ENCODE peak calls at places on chromosomes 13 and 19, in eight cellular contexts. I is ascending aorta; R is CD4-positive, alpha-beta memory T cell; Z is PC-3; Y is fibroblast of lung; M is mesendoderm; X is cardiac muscle cell; A is psoas muscle. N is an unnamed sample.
A peak's percentile ranks its signal among the peaks of the same experiment; 100 is the strongest.

GRCh38 chr13:67614577-67614976 is 384.4 kb upstream of the PCDH9 start:
- DNase-seq in Y (no peak), A (no peak), X (no peak), R (no peak), I (no peak), M (no peak), Z (no peak), N (no peak)

GRCh38 chr19:44687898-44688297 is 11.1 kb upstream of the CEACAM16 start:
- DNase-seq in Y (no peak), X (no peak), M (no peak), A (no peak), I (no peak), R (no peak), Z (no peak), N (no peak)

GRCh38 chr13:87678353-87678752 is 7.2 kb downstream of the SLITRK5 start:
- DNase-seq in M (no peak), X (no peak), Z (no peak), A (no peak), Y (no peak), R (no peak), I (no peak), N (no peak)

GRCh38 chr19:9171393-9171991 is 7.3 kb upstream of the OR7D2 start:
- DNase-seq in X (no peak), R (no peak), A (no peak), Z (no peak), I (no peak), M (no peak), Y (no peak), N (no peak)

GRCh38 chr13:110277357-110277950 is 29.5 kb downstream of the COL4A1 start:
- DNase-seq in X (no peak), A (no peak), M (no peak), Y (no peak), I (no peak), R (no peak), Z (no peak), N (no peak)

GRCh38 chr19:1931445-1931844 is 9.5 kb upstream of the CSNK1G2 start:
- DNase-seq in Y (no peak), I (no peak), R (no peak), Z (no peak), X (no peak), A (no peak), M (no peak), N (no peak)

GRCh38 chr19:52664461-52664860 is 26.3 kb upstream of the ZNF83 start:
- DNase-seq in A (no peak), Z (no peak), Y (no peak), I (no peak), R (no peak), X (no peak), M (no peak), N (no peak)

GRCh38 chr13:22757530-22758120 is 423.2 kb upstream of the SGCG start:
- DNase-seq in R (no peak), X (peak; percentile 45), M (no peak), I (no peak), Y (no peak), Z (peak; percentile 9), A (no peak), N (no peak)

GRCh38 chr13:39565036-39565949 is 37.7 kb downstream of the LHFPL6 start:
- DNase-seq in X (no peak), Z (peak; percentile 82), M (peak; percentile 91), I (peak; percentile 65), R (no peak), A (peak; percentile 16), Y (peak; percentile 98), N (no peak)

GRCh38 chr19:41702208-41702651 is 6.2 kb upstream of the CEACAM5 start:
- DNase-seq in X (no peak), R (no peak), M (no peak), Z (peak; percentile 51), A (no peak), Y (peak; percentile 20), I (no peak), N (no peak)

GRCh38 chr19:18208098-18208951 is 4.5 kb upstream of the RAB3A start:
- DNase-seq in M (no peak), X (no peak), Y (peak; percentile 67), R (peak; percentile 41), A (peak; percentile 49), Z (peak; percentile 44), I (no peak), N (peak; percentile 73)

GRCh38 chr19:48547722-48548121 is 4.2 kb upstream of the SULT2B1 start:
- DNase-seq in M (no peak), Y (no peak), I (no peak), Z (no peak), R (no peak), X (no peak), A (no peak), N (no peak)

GRCh38 chr13:107192289-107192688 is 624.4 kb upstream of the ARGLU1 start:
- DNase-seq in R (no peak), Z (no peak), Y (peak; percentile 60), M (no peak), A (no peak), X (no peak), I (no peak), N (no peak)

DNA sequence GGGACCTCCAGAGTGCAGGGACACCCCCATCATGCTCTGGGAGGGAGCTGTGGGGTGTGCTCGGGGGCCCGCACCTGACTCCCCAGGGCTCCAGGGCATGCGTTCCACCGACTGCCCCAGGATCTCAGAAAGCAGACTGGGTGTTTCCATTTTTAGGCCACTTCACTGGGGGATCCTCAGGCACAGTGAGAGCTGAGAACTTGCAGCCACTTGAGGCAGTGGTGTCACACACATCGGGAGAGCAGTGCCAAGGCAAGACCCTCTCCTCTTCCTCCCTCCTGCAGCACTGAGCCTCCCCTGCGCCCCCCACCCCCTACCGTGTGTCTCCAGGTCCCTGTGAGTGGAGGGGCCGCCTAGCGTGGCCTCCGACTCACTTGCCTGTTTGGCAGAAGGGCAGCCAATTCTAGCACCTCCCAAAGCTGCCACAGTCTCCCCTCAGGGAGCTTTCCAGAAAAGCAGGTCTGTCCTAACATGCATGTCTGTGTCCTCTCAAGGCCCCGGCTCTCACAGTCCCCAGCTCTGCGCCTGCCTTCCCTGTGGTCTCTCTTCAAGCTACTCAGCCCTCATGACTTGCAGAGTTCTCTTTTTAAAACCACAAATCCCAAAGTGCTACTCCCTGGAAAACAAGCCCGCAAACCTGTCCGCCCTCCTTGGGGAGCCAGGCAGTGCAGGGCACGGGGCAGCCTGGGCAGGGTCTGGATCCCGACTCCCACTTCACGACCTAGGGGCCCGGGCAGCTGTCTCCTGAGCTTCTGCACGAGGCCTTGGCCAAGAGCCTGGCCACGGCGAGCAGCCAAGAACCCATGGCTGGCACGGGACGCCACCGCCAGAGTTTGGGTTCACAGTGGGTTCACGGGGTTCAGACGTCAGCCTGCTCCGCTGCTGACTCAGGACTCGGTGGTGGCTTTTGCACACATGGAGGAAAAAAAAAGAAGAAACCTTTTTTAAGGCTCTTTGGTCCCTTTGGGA is 94.1 kb downstream of the STK24 start:
- DNase-seq in M (peak; percentile 70), X (peak; percentile 77), A (peak; percentile 68), I (no peak), Y (peak; percentile 73), Z (no peak), R (peak; percentile 14), N (peak; percentile 36)
- H3K4me1 ChIP-seq in M (peaks cover 28% of the 10 kb centered on the region), X (peaks cover 76% of the 10 kb centered on the region), A (peaks cover 59% of the 10 kb centered on the region), I (peaks cover 8% of the 10 kb centered on the region), Y (peaks cover 36% of the 10 kb centered on the region), Z (peaks cover 47% of the 10 kb centered on the region), R (peaks cover 96% of the 10 kb centered on the region), N (peaks cover 29% of the 10 kb centered on the region)

GRCh38 chr19:4108767-4109625 is 14.9 kb downstream of the MAP2K2 start:
- DNase-seq in X (no peak), M (no peak), Y (no peak), A (no peak), Z (no peak), R (peak; percentile 80), I (no peak), N (no peak)
- H3K36me3 ChIP-seq in X (peaks cover 13% of the 10 kb centered on the region), M (peaks cover 9% of the 10 kb centered on the region), Y (peaks cover 40% of the 10 kb centered on the region), A (peaks cover 96% of the 10 kb centered on the region), Z (peaks cover 4% of the 10 kb centered on the region), R (peaks cover 14% of the 10 kb centered on the region), I (peaks cover 60% of the 10 kb centered on the region), N (no peaks in the 10 kb centered on the region)

GRCh38 chr19:10327793-10328192 is 5.5 kb downstream of the RAVER1 start:
- DNase-seq in M (no peak), X (no peak), I (no peak), A (no peak), Z (no peak), R (no peak), Y (no peak), N (no peak)

GRCh38 chr19:10321874-10322835 is 6.3 kb upstream of the FDX2 start:
- DNase-seq in M (no peak), R (no peak), Z (no peak), A (no peak), X (no peak), Y (no peak), I (no peak), N (no peak)

GRCh38 chr19:10328558-10329429 is 4.5 kb downstream of the RAVER1 start:
- DNase-seq in Y (no peak), A (no peak), I (no peak), M (no peak), Z (no peak), R (no peak), X (no peak), N (no peak)

GRCh38 chr19:10329555-10329954 is 3.8 kb downstream of the RAVER1 start:
- DNase-seq in Y (no peak), Z (no peak), X (no peak), R (no peak), A (no peak), M (no peak), I (no peak), N (no peak)

DNA sequence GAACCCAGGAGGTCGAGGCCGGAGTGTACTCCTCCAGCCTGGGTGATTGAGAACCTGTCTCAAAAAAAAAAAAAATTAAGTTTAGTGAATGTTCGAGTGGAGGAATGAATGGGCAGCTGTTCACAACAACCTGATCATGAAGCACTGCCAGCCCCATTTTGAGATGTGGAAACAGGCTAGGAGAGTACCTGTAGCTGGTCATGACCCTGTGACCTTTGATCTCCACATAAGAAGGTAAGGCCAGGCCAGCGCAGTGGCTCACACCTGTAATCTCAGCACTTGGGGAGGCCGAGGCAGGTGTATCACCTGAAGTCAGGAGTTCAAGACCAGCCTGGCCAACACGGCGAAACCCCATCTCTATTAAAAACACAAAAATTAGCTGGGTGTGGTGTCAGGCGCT is 7.6 kb downstream of the RAVER1 start:
- DNase-seq in A (no peak), M (no peak), X (no peak), I (no peak), R (no peak), Y (no peak), Z (no peak), N (no peak)
- H3K27ac ChIP-seq in A (no peak overlapping the region), M (no peak overlapping the region), X (no peak overlapping the region), I (no peak overlapping the region), R (no peak overlapping the region), Y (no peak overlapping the region), Z (no peak overlapping the region), N (no peak overlapping the region)

GRCh38 chr13:44619651-44620050 is 43.5 kb upstream of the TSC22D1 start:
- DNase-seq in R (no peak), Y (no peak), M (no peak), Z (no peak), I (no peak), A (no peak), X (no peak), N (no peak)

GRCh38 chr13:44622259-44622658 is 46.1 kb upstream of the TSC22D1 start:
- DNase-seq in A (no peak), M (peak; percentile 10), X (no peak), R (no peak), Z (no peak), Y (no peak), I (no peak), N (no peak)

GRCh38 chr13:44618326-44618725 is 42.2 kb upstream of the TSC22D1 start:
- DNase-seq in X (no peak), Y (peak; percentile 83), I (no peak), Z (no peak), R (no peak), M (no peak), A (no peak), N (no peak)

GRCh38 chr13:44620057-44620456 is 43.9 kb upstream of the TSC22D1 start:
- DNase-seq in I (no peak), Z (peak; percentile 16), A (no peak), Y (peak; percentile 69), X (peak; percentile 71), M (no peak), R (no peak), N (no peak)

GRCh38 chr13:44617648-44618047 is 41.5 kb upstream of the TSC22D1 start:
- DNase-seq in A (no peak), Z (no peak), R (no peak), X (peak; percentile 1), Y (no peak), I (no peak), M (peak; percentile 23), N (no peak)
- H3K4me1 ChIP-seq in A (no peaks in the 10 kb centered on the region), Z (no peaks in the 10 kb centered on the region), R (no peaks in the 10 kb centered on the region), X (no peaks in the 10 kb centered on the region), Y (no peaks in the 10 kb centered on the region), I (no peaks in the 10 kb centered on the region), M (no peaks in the 10 kb centered on the region), N (no peaks in the 10 kb centered on the region)

N was measured in ovary.